ENCODE peak calls at places on chromosome 18, in seven cellular contexts. One of them, this sample, is unnamed.

GRCh38 chr18:74064510-74064909 is 83.1 kb downstream of the FBXO15 start:
- DNase-seq in retina: no peak
- DNase-seq in NCI-H1048: no peak
- DNase-seq in mesenteric fat pad: no peak
- DNase-seq in HFF-Myc: no peak
- DNase-seq in NCI-H1092: no peak
- DNase-seq in GM12892: no peak
- DNase-seq in this sample: no peak

GRCh38 chr18:12011962-12012549 is 30.7 kb downstream of the IMPA2 start:
- DNase-seq in retina: no peak
- DNase-seq in NCI-H1048: no peak
- DNase-seq in mesenteric fat pad: no peak
- DNase-seq in HFF-Myc: no peak
- DNase-seq in NCI-H1092: no peak
- DNase-seq in GM12892: no peak
- DNase-seq in this sample: no peak

GRCh38 chr18:44586782-44587524 is 93.7 kb upstream of the SETBP1 start:
- DNase-seq in retina: no peak
- DNase-seq in NCI-H1048: no peak
- DNase-seq in mesenteric fat pad: no peak
- DNase-seq in HFF-Myc: no peak
- DNase-seq in NCI-H1092: peak; percentile 73
- DNase-seq in GM12892: no peak
- DNase-seq in this sample: no peak

GRCh38 chr18:77086034-77086433 is 46.5 kb downstream of the MBP start:
- DNase-seq in retina: no peak
- DNase-seq in NCI-H1048: no peak
- DNase-seq in mesenteric fat pad: no peak
- DNase-seq in HFF-Myc: peak; percentile 82
- DNase-seq in NCI-H1092: no peak
- DNase-seq in GM12892: no peak
- DNase-seq in this sample: no peak

GRCh38 chr18:41593276-41593675 is 361.8 kb upstream of the PIK3C3 start:
- DNase-seq in retina: no peak
- DNase-seq in NCI-H1048: no peak
- DNase-seq in mesenteric fat pad: no peak
- DNase-seq in HFF-Myc: no peak
- DNase-seq in NCI-H1092: no peak
- DNase-seq in GM12892: no peak
- DNase-seq in this sample: no peak

GRCh38 chr18:45222200-45222599 is 393.1 kb upstream of the SLC14A2 start:
- DNase-seq in retina: no peak
- DNase-seq in NCI-H1048: no peak
- DNase-seq in mesenteric fat pad: no peak
- DNase-seq in HFF-Myc: no peak
- DNase-seq in NCI-H1092: no peak
- DNase-seq in GM12892: no peak
- DNase-seq in this sample: no peak

GRCh38 chr18:26383454-26384270 is 157.4 kb downstream of the TAF4B start:
- DNase-seq in retina: peak; percentile 43
- DNase-seq in NCI-H1048: peak; percentile 44
- DNase-seq in mesenteric fat pad: no peak
- DNase-seq in HFF-Myc: peak; percentile 54
- DNase-seq in NCI-H1092: peak; percentile 10
- DNase-seq in GM12892: no peak
- DNase-seq in this sample: no peak

GRCh38 chr18:37460616-37461015 is 105.0 kb downstream of the CELF4 start:
- DNase-seq in retina: no peak
- DNase-seq in NCI-H1048: no peak
- DNase-seq in mesenteric fat pad: no peak
- DNase-seq in HFF-Myc: no peak
- DNase-seq in NCI-H1092: no peak
- DNase-seq in GM12892: no peak
- DNase-seq in this sample: no peak

GRCh38 chr18:78676622-78677482 is 302.8 kb upstream of the SALL3 start:
- DNase-seq in retina: no peak
- DNase-seq in NCI-H1048: no peak
- DNase-seq in mesenteric fat pad: peak; percentile 73
- DNase-seq in HFF-Myc: no peak
- DNase-seq in NCI-H1092: no peak
- DNase-seq in GM12892: no peak
- DNase-seq in this sample: no peak

GRCh38 chr18:48227206-48227605 is 182.0 kb downstream of the ZBTB7C start:
- DNase-seq in retina: no peak
- DNase-seq in NCI-H1048: no peak
- DNase-seq in mesenteric fat pad: no peak
- DNase-seq in HFF-Myc: no peak
- DNase-seq in NCI-H1092: no peak
- DNase-seq in GM12892: no peak
- DNase-seq in this sample: no peak

GRCh38 chr18:59536181-59536580 is 161.0 kb downstream of the CCBE1 start:
- DNase-seq in retina: no peak
- DNase-seq in NCI-H1048: no peak
- DNase-seq in mesenteric fat pad: no peak
- DNase-seq in HFF-Myc: no peak
- DNase-seq in NCI-H1092: no peak
- DNase-seq in GM12892: no peak
- DNase-seq in this sample: no peak

GRCh38 chr18:39414009-39414700 is 1848.6 kb upstream of the CELF4 start:
- DNase-seq in retina: no peak
- DNase-seq in NCI-H1048: no peak
- DNase-seq in mesenteric fat pad: no peak
- DNase-seq in HFF-Myc: peak; percentile 20
- DNase-seq in NCI-H1092: no peak
- DNase-seq in GM12892: no peak
- DNase-seq in this sample: no peak

GRCh38 chr18:79405019-79405780 is 9.5 kb downstream of the NFATC1 start:
- DNase-seq in retina: no peak
- DNase-seq in NCI-H1048: no peak
- DNase-seq in mesenteric fat pad: no peak
- DNase-seq in HFF-Myc: no peak
- DNase-seq in NCI-H1092: no peak
- DNase-seq in GM12892: no peak
- DNase-seq in this sample: no peak

GRCh38 chr18:6745504-6746031 is 16.1 kb downstream of the ARHGAP28 start:
- DNase-seq in retina: peak; percentile 77
- DNase-seq in NCI-H1048: no peak
- DNase-seq in mesenteric fat pad: no peak
- DNase-seq in HFF-Myc: no peak
- DNase-seq in NCI-H1092: no peak
- DNase-seq in GM12892: no peak
- DNase-seq in this sample: no peak

GRCh38 chr18:31217038-31217437 is 54.4 kb upstream of the DSC1 start:
- DNase-seq in retina: peak; percentile 77
- DNase-seq in NCI-H1048: no peak
- DNase-seq in mesenteric fat pad: no peak
- DNase-seq in HFF-Myc: no peak
- DNase-seq in NCI-H1092: no peak
- DNase-seq in GM12892: no peak
- DNase-seq in this sample: no peak

GRCh38 chr18:35045121-35045520 is 3.9 kb downstream of the MAPRE2 start:
- DNase-seq in retina: no peak
- DNase-seq in NCI-H1048: no peak
- DNase-seq in mesenteric fat pad: no peak
- DNase-seq in HFF-Myc: peak; percentile 85
- DNase-seq in NCI-H1092: no peak
- DNase-seq in GM12892: no peak
- DNase-seq in this sample: no peak

GRCh38 chr18:43620936-43621335 is 343.6 kb upstream of the SYT4 start:
- DNase-seq in retina: peak; percentile 56
- DNase-seq in NCI-H1048: no peak
- DNase-seq in mesenteric fat pad: no peak
- DNase-seq in HFF-Myc: peak; percentile 10
- DNase-seq in NCI-H1092: peak; percentile 24
- DNase-seq in GM12892: no peak
- DNase-seq in this sample: no peak

GRCh38 chr18:26327062-26327461 is 100.8 kb downstream of the TAF4B start:
- DNase-seq in retina: no peak
- DNase-seq in NCI-H1048: no peak
- DNase-seq in mesenteric fat pad: no peak
- DNase-seq in HFF-Myc: no peak
- DNase-seq in NCI-H1092: no peak
- DNase-seq in GM12892: no peak
- DNase-seq in this sample: no peak

GRCh38 chr18:74286106-74286856 is 5.5 kb downstream of the CYB5A start:
- DNase-seq in retina: no peak
- DNase-seq in NCI-H1048: no peak
- DNase-seq in mesenteric fat pad: no peak
- DNase-seq in HFF-Myc: no peak
- DNase-seq in NCI-H1092: no peak
- DNase-seq in GM12892: no peak
- DNase-seq in this sample: no peak

GRCh38 chr18:78813898-78814297 is 165.7 kb upstream of the SALL3 start:
- DNase-seq in retina: no peak
- DNase-seq in NCI-H1048: no peak
- DNase-seq in mesenteric fat pad: peak; percentile 53
- DNase-seq in HFF-Myc: no peak
- DNase-seq in NCI-H1092: no peak
- DNase-seq in GM12892: no peak
- DNase-seq in this sample: no peak

GRCh38 chr18:69580107-69580506 is 179.4 kb downstream of the DOK6 start:
- DNase-seq in retina: no peak
- DNase-seq in NCI-H1048: no peak
- DNase-seq in mesenteric fat pad: no peak
- DNase-seq in HFF-Myc: no peak
- DNase-seq in NCI-H1092: no peak
- DNase-seq in GM12892: no peak
- DNase-seq in this sample: no peak

GRCh38 chr18:55096261-55097026 is 137.2 kb upstream of the CCDC68 start:
- DNase-seq in retina: peak; percentile 13
- DNase-seq in NCI-H1048: no peak
- DNase-seq in mesenteric fat pad: no peak
- DNase-seq in HFF-Myc: peak; percentile 85
- DNase-seq in NCI-H1092: no peak
- DNase-seq in GM12892: no peak
- DNase-seq in this sample: peak; percentile 34

GRCh38 chr18:9898792-9899549 is 13.2 kb downstream of the TXNDC2 start:
- DNase-seq in retina: no peak
- DNase-seq in NCI-H1048: no peak
- DNase-seq in mesenteric fat pad: no peak
- DNase-seq in HFF-Myc: no peak
- DNase-seq in NCI-H1092: no peak
- DNase-seq in GM12892: no peak
- DNase-seq in this sample: no peak

GRCh38 chr18:9835112-9835755 is 50.5 kb upstream of the TXNDC2 start:
- DNase-seq in retina: no peak
- DNase-seq in NCI-H1048: no peak
- DNase-seq in mesenteric fat pad: no peak
- DNase-seq in HFF-Myc: no peak
- DNase-seq in NCI-H1092: no peak
- DNase-seq in GM12892: no peak
- DNase-seq in this sample: no peak

GRCh38 chr18:77209587-77209986 is 40.1 kb upstream of the GALR1 start:
- DNase-seq in retina: no peak
- DNase-seq in NCI-H1048: no peak
- DNase-seq in mesenteric fat pad: no peak
- DNase-seq in HFF-Myc: no peak
- DNase-seq in NCI-H1092: no peak
- DNase-seq in GM12892: no peak
- DNase-seq in this sample: no peak

GRCh38 chr18:52694804-52695203 is 354.8 kb downstream of the DCC start:
- DNase-seq in retina: no peak
- DNase-seq in NCI-H1048: no peak
- DNase-seq in mesenteric fat pad: no peak
- DNase-seq in HFF-Myc: no peak
- DNase-seq in NCI-H1092: no peak
- DNase-seq in GM12892: no peak
- DNase-seq in this sample: no peak

GRCh38 chr18:59109375-59109774 is 30.3 kb upstream of the SEC11C start:
- DNase-seq in retina: no peak
- DNase-seq in NCI-H1048: no peak
- DNase-seq in mesenteric fat pad: no peak
- DNase-seq in HFF-Myc: peak; percentile 25
- DNase-seq in NCI-H1092: no peak
- DNase-seq in GM12892: no peak
- DNase-seq in this sample: no peak

GRCh38 chr18:44133483-44133882 is 547.2 kb upstream of the SETBP1 start:
- DNase-seq in retina: no peak
- DNase-seq in NCI-H1048: no peak
- DNase-seq in mesenteric fat pad: no peak
- DNase-seq in HFF-Myc: no peak
- DNase-seq in NCI-H1092: no peak
- DNase-seq in GM12892: no peak
- DNase-seq in this sample: no peak

GRCh38 chr18:35616074-35616473 is 34.5 kb downstream of the GALNT1 start:
- DNase-seq in retina: no peak
- DNase-seq in NCI-H1048: no peak
- DNase-seq in mesenteric fat pad: no peak
- DNase-seq in HFF-Myc: no peak
- DNase-seq in NCI-H1092: no peak
- DNase-seq in GM12892: no peak
- DNase-seq in this sample: no peak

GRCh38 chr18:58670561-58671121 is 624 bp upstream of the MALT1 start:
- DNase-seq in retina: no peak
- DNase-seq in NCI-H1048: no peak
- DNase-seq in mesenteric fat pad: no peak
- DNase-seq in HFF-Myc: no peak
- DNase-seq in NCI-H1092: no peak
- DNase-seq in GM12892: no peak
- DNase-seq in this sample: no peak

GRCh38 chr18:73060666-73061270 is 193.0 kb upstream of the NETO1 start:
- DNase-seq in retina: no peak
- DNase-seq in NCI-H1048: no peak
- DNase-seq in mesenteric fat pad: no peak
- DNase-seq in HFF-Myc: no peak
- DNase-seq in NCI-H1092: no peak
- DNase-seq in GM12892: no peak
- DNase-seq in this sample: no peak

GRCh38 chr18:71020342-71021096 is 731.7 kb downstream of the SOCS6 start:
- DNase-seq in retina: no peak
- DNase-seq in NCI-H1048: no peak
- DNase-seq in mesenteric fat pad: no peak
- DNase-seq in HFF-Myc: no peak
- DNase-seq in NCI-H1092: no peak
- DNase-seq in GM12892: no peak
- DNase-seq in this sample: no peak

GRCh38 chr18:52311331-52311730 is 28.7 kb upstream of the DCC start:
- DNase-seq in retina: no peak
- DNase-seq in NCI-H1048: no peak
- DNase-seq in mesenteric fat pad: no peak
- DNase-seq in HFF-Myc: no peak
- DNase-seq in NCI-H1092: no peak
- DNase-seq in GM12892: no peak
- DNase-seq in this sample: no peak

GRCh38 chr18:43563780-43564179 is 286.5 kb upstream of the SYT4 start:
- DNase-seq in retina: peak; percentile 62
- DNase-seq in NCI-H1048: no peak
- DNase-seq in mesenteric fat pad: no peak
- DNase-seq in HFF-Myc: no peak
- DNase-seq in NCI-H1092: peak; percentile 51
- DNase-seq in GM12892: no peak
- DNase-seq in this sample: no peak